ENCODE peak calls at places on chromosome 2, in eight cellular contexts. L is activated T-cell treated with anti-CD3 and anti-CD28 coated beads for 1 hour, G is Calu3, F is upper lobe of right lung, H is astrocyte of the spinal cord, I is OCI-LY7, S is fibroblast of villous mesenchyme, M is mucosa of descending colon. C is an unnamed sample.

GRCh38 chr2:145906356-145906755 is 1386.4 kb upstream of the ZEB2 start:
- DNase-seq in L (no peak), G (peak), F (no peak), H (no peak), I (no peak), S (no peak), M (no peak), C (peak)

GRCh38 chr2:23385748-23386421 is 906 bp downstream of the KLHL29 start:
- DNase-seq in L (no peak), G (peak), F (peak), H (no peak), I (no peak), S (no peak), M (peak), C (no peak)

GRCh38 chr2:74005786-74006185 is 21.1 kb downstream of the TET3 start:
- DNase-seq in L (no peak), G (no peak), F (peak), H (no peak), I (no peak), S (peak), M (no peak), C (no peak)

GRCh38 chr2:180519276-180519675 is 461.1 kb upstream of the UBE2E3 start:
- DNase-seq in L (no peak), G (no peak), F (no peak), H (peak), I (no peak), S (peak), M (no peak), C (peak)

GRCh38 chr2:214310319-214310718 is 100.5 kb upstream of the VWC2L start:
- DNase-seq in L (no peak), G (no peak), F (no peak), H (no peak), I (no peak), S (no peak), M (no peak), C (peak)

GRCh38 chr2:85804026-85804425 is 50.2 kb downstream of the ATOH8 start:
- DNase-seq in L (no peak), G (no peak), F (no peak), H (no peak), I (no peak), S (no peak), M (no peak), C (no peak)

GRCh38 chr2:23249348-23249747 is 135.6 kb upstream of the KLHL29 start:
- DNase-seq in L (no peak), G (no peak), F (no peak), H (no peak), I (no peak), S (no peak), M (no peak), C (no peak)

GRCh38 chr2:173770936-173771678 is 194.1 kb downstream of the SP3 start:
- DNase-seq in L (no peak), G (no peak), F (no peak), H (no peak), I (no peak), S (no peak), M (no peak), C (no peak)

GRCh38 chr2:28164280-28164801 is 228.3 kb upstream of the FOSL2 start:
- DNase-seq in L (no peak), G (no peak), F (no peak), H (no peak), I (no peak), S (peak), M (no peak), C (no peak)

GRCh38 chr2:99860720-99861375 is 281.5 kb downstream of the AFF3 start:
- DNase-seq in L (no peak), G (no peak), F (no peak), H (no peak), I (no peak), S (no peak), M (no peak), C (no peak)